ENCODE peak calls at places on chromosome X, in eight cellular contexts. F is GM20000, Z is occipital lobe, X is adrenal gland, M is GM23338, Q is NCI-H1048, V is GM03348, A is transverse colon. P is an unnamed sample.

GRCh38 chrX:1392376-1393130 is 640 bp upstream of the SLC25A6 start:
- DNase-seq in F (peak), Z (no peak), X (peak), M (peak), Q (no peak), V (peak), A (peak), P (peak)

GRCh38 chrX:153828723-153829548 is 1.4 kb downstream of the PDZD4 start:
- DNase-seq in F (peak), Z (no peak), X (no peak), M (peak), Q (no peak), V (peak), A (no peak), P (no peak)

GRCh38 chrX:127884921-127885320 is 167.3 kb downstream of the ACTRT1 start:
- DNase-seq in F (no peak), Z (no peak), X (no peak), M (no peak), Q (no peak), V (no peak), A (no peak), P (no peak)

GRCh38 chrX:1112321-1112720 is 100.1 kb downstream of the CRLF2 start:
- DNase-seq in F (no peak), Z (no peak), X (no peak), M (peak), Q (no peak), V (no peak), A (no peak), P (no peak)

GRCh38 chrX:16484338-16484737 is 165.6 kb upstream of the S100G start:
- DNase-seq in F (no peak), Z (peak), X (no peak), M (no peak), Q (no peak), V (peak), A (no peak), P (peak)

GRCh38 chrX:16239211-16239610 is 71.9 kb downstream of the MAGEB17 start:
- DNase-seq in F (no peak), Z (no peak), X (no peak), M (no peak), Q (no peak), V (peak), A (no peak), P (peak)

GRCh38 chrX:132092439-132093065 is 35.3 kb downstream of the FRMD7 start:
- DNase-seq in F (peak), Z (no peak), X (peak), M (peak), Q (peak), V (peak), A (peak), P (peak)

GRCh38 chrX:149476513-149476912 is 28.6 kb downstream of the IDS start:
- DNase-seq in F (peak), Z (no peak), X (no peak), M (no peak), Q (no peak), V (no peak), A (no peak), P (no peak)

GRCh38 chrX:17605676-17606075 is 131.6 kb upstream of the SCML1 start:
- DNase-seq in F (no peak), Z (no peak), X (no peak), M (no peak), Q (no peak), V (no peak), A (no peak), P (no peak)

GRCh38 chrX:4708970-4709760 is 995.7 kb upstream of the PRKX start:
- DNase-seq in F (no peak), Z (no peak), X (no peak), M (no peak), Q (no peak), V (no peak), A (no peak), P (no peak)

GRCh38 chrX:148562846-148563245 is 62.4 kb downstream of the AFF2 start:
- DNase-seq in F (no peak), Z (no peak), X (no peak), M (no peak), Q (no peak), V (no peak), A (no peak), P (no peak)

GRCh38 chrX:72029473-72030411 is 102.0 kb downstream of the RTL5 start:
- DNase-seq in F (no peak), Z (no peak), X (no peak), M (no peak), Q (no peak), V (peak), A (no peak), P (peak)